ENCODE peak calls at places on chromosomes 16 and 17, in ten cellular contexts. Q, U, R, P, T, W, D, G, J and X are unnamed samples.

GRCh38 chr16:70800306-70800705 is 652 bp downstream of the VAC14 start:
- DNase-seq in Q (no peak), U (no peak), R (no peak), P (no peak), T (no peak), W (no peak), D (no peak), G (no peak), J (no peak), X (no peak)

GRCh38 chr16:51430716-51431369 is 279.8 kb upstream of the SALL1 start:
- DNase-seq in Q (no peak), U (no peak), R (no peak), P (no peak), T (no peak), W (no peak), D (no peak), G (no peak), J (no peak), X (no peak)

GRCh38 chr16:85610059-85610445 is 3.1 kb upstream of the GSE1 start:
- DNase-seq in Q (no peak), U (no peak), R (no peak), P (no peak), T (no peak), W (no peak), D (no peak), G (no peak), J (peak), X (no peak)

GRCh38 chr17:4587803-4588202 is 3.5 kb downstream of the SMTNL2 start:
- DNase-seq in Q (no peak), U (no peak), R (no peak), P (no peak), T (no peak), W (peak), D (peak), G (no peak), J (no peak), X (no peak)

GRCh38 chr17:8005951-8006730 is 3.7 kb downstream of the GUCY2D start:
- DNase-seq in Q (peak), U (no peak), R (no peak), P (no peak), T (no peak), W (no peak), D (no peak), G (no peak), J (no peak), X (no peak)

GRCh38 chr16:8717469-8717868 is 43.1 kb downstream of the ABAT start:
- DNase-seq in Q (no peak), U (no peak), R (no peak), P (no peak), T (no peak), W (no peak), D (no peak), G (no peak), J (no peak), X (no peak)

GRCh38 chr17:31269597-31269996 is 27.4 kb downstream of the OMG start:
- DNase-seq in Q (no peak), U (peak), R (peak), P (peak), T (peak), W (no peak), D (peak), G (peak), J (peak), X (no peak)

GRCh38 chr16:5065813-5066212 is at the start of gene C16orf89:
- DNase-seq in Q (no peak), U (no peak), R (no peak), P (no peak), T (no peak), W (no peak), D (peak), G (no peak), J (no peak), X (no peak)

GRCh38 chr17:33469911-33470310 is 176.8 kb upstream of the ASIC2 start:
- DNase-seq in Q (no peak), U (peak), R (no peak), P (peak), T (peak), W (no peak), D (peak), G (peak), J (peak), X (no peak)

GRCh38 chr17:45001310-45001709 is 33.2 kb upstream of the C1QL1 start:
- DNase-seq in Q (no peak), U (no peak), R (no peak), P (no peak), T (no peak), W (no peak), D (no peak), G (no peak), J (no peak), X (no peak)

GRCh38 chr17:45425125-45425983 is 7.3 kb downstream of the ARHGAP27 start:
- DNase-seq in Q (no peak), U (peak), R (no peak), P (peak), T (peak), W (peak), D (peak), G (peak), J (peak), X (no peak)

GRCh38 chr16:65842067-65842466 is 524.4 kb upstream of the CDH5 start:
- DNase-seq in Q (no peak), U (peak), R (no peak), P (no peak), T (no peak), W (no peak), D (no peak), G (peak), J (peak), X (no peak)

GRCh38 chr17:59440757-59441458 is 109.5 kb downstream of the YPEL2 start:
- DNase-seq in Q (peak), U (peak), R (peak), P (peak), T (peak), W (peak), D (peak), G (peak), J (peak), X (peak)

GRCh38 chr17:49784636-49785035 is 3.8 kb upstream of the KAT7 start:
- DNase-seq in Q (no peak), U (no peak), R (no peak), P (no peak), T (no peak), W (no peak), D (no peak), G (no peak), J (no peak), X (no peak)

GRCh38 chr17:28898261-28898955 is 875 bp upstream of the FLOT2 start:
- DNase-seq in Q (no peak), U (no peak), R (peak), P (no peak), T (no peak), W (no peak), D (no peak), G (no peak), J (no peak), X (no peak)

GRCh38 chr17:82775033-82775823 is 23.4 kb downstream of the TBCD start:
- DNase-seq in Q (no peak), U (peak), R (peak), P (peak), T (peak), W (peak), D (peak), G (peak), J (peak), X (no peak)

GRCh38 chr16:80226499-80226898 is 314.3 kb upstream of the DYNLRB2 start:
- DNase-seq in Q (no peak), U (no peak), R (no peak), P (no peak), T (no peak), W (no peak), D (no peak), G (no peak), J (no peak), X (no peak)
- TF ChIP-seq CTCF in Q (no peak), U (no peak), R (no peak), P (no peak), T (no peak), W (no peak), D (no peak), G (no peak), J (no peak), X (no peak)

DNA sequence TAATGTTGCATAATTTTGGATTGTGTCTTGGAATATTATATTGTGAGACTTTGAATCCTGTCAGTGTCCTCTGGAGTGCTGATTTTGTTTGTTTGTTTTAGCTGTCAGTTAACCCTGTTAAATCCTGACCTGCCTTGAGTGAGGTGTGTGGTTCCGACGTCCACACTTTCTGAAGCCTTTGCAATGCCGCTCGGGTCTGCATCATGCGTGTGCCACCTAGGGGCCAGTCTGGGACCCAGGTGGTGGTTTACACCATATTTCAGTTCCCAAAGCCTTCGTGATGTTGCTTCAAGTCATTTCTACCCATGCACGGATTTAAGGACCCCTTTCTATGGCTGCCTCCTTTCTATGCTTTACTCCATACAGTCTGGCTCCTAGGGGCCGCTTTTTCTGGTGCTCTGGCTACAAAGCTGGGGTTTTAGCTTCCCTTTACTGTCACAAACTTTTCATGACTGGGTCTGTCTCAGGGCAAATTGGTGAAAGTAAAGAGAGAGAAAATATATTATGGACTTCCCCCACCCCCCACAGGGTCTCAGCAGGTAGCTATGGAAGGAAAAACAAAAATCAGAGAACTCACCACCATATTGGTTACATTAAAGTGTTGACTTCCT is 11.4 kb upstream of the OR4D1 start:
- DNase-seq in Q (no peak), U (no peak), R (no peak), P (no peak), T (no peak), W (no peak), D (no peak), G (peak), J (peak), X (no peak)
- TF ChIP-seq CTCF in Q (no peak), U (peak), R (no peak), P (peak), T (peak), W (peak), D (no peak), G (peak), J (peak), X (no peak)

GRCh38 chr17:75064040-75064439 is 17.0 kb downstream of the KCTD2 start:
- DNase-seq in Q (no peak), U (no peak), R (no peak), P (no peak), T (no peak), W (no peak), D (no peak), G (no peak), J (no peak), X (no peak)
- TF ChIP-seq CTCF in Q (no peak), U (no peak), R (no peak), P (no peak), T (no peak), W (no peak), D (no peak), G (no peak), J (no peak), X (no peak)

GRCh38 chr17:63446218-63446980 is at the start of gene CYB561:
- DNase-seq in Q (peak), U (peak), R (peak), P (peak), T (peak), W (peak), D (peak), G (peak), J (peak), X (no peak)
- TF ChIP-seq CTCF in Q (no peak), U (peak), R (peak), P (no peak), T (no peak), W (peak), D (no peak), G (peak), J (no peak), X (peak)

GRCh38 chr17:16999931-17000625 is 28.2 kb upstream of the TNFRSF13B start:
- DNase-seq in Q (no peak), U (no peak), R (no peak), P (no peak), T (no peak), W (peak), D (no peak), G (no peak), J (no peak), X (no peak)

GRCh38 chr17:17001076-17001777 is 29.3 kb upstream of the TNFRSF13B start:
- DNase-seq in Q (no peak), U (no peak), R (no peak), P (no peak), T (no peak), W (peak), D (no peak), G (no peak), J (no peak), X (no peak)

GRCh38 chr17:16995930-16996329 is 24.0 kb upstream of the TNFRSF13B start:
- DNase-seq in Q (no peak), U (no peak), R (no peak), P (no peak), T (no peak), W (no peak), D (no peak), G (no peak), J (no peak), X (no peak)

GRCh38 chr17:16994626-16995025 is 22.7 kb upstream of the TNFRSF13B start:
- DNase-seq in Q (no peak), U (no peak), R (no peak), P (no peak), T (no peak), W (no peak), D (no peak), G (no peak), J (no peak), X (no peak)

GRCh38 chr17:16997514-16998429 is 25.9 kb upstream of the TNFRSF13B start:
- DNase-seq in Q (no peak), U (no peak), R (peak), P (no peak), T (peak), W (no peak), D (no peak), G (no peak), J (no peak), X (no peak)
- TF ChIP-seq CTCF in Q (no peak), U (peak), R (no peak), P (no peak), T (peak), W (no peak), D (peak), G (no peak), J (no peak), X (no peak)

GRCh38 chr16:35744716-35745115 is 2285.3 kb downstream of the TP53TG3F start:
- DNase-seq in Q (no peak), U (no peak), R (no peak), P (no peak), T (no peak), W (no peak), D (no peak), G (peak), J (peak), X (no peak)

GRCh38 chr16:35745191-35745590 is 2285.8 kb downstream of the TP53TG3F start:
- DNase-seq in Q (peak), U (no peak), R (peak), P (no peak), T (no peak), W (no peak), D (no peak), G (no peak), J (no peak), X (no peak)

GRCh38 chr16:35746963-35747657 is 2287.7 kb downstream of the TP53TG3F start:
- DNase-seq in Q (peak), U (no peak), R (peak), P (no peak), T (no peak), W (no peak), D (no peak), G (no peak), J (no peak), X (no peak)

GRCh38 chr16:35746281-35746962 is 2287.0 kb downstream of the TP53TG3F start:
- DNase-seq in Q (peak), U (no peak), R (peak), P (no peak), T (no peak), W (no peak), D (no peak), G (no peak), J (no peak), X (no peak)

DNA sequence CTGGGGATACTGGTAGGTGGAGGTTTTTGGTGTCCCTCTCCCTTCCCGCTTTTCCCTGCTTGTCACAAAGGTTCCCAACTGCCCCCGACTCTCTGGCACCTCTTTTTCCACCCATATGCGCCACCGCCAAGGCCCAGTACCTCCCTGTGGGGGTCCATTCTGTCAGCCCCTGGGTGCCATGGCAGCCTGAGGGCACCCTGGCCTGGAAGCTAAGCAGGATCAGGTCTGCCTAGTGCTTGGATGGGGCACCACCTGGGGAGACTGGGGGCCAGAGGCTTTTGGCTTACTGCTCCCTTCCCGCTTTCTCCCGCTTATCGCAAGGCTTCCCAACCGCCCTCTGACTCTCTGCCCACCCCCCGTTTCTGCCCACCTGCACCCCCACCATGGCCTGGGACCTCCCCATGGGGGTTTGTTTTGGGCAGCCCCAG is 2286.4 kb downstream of the TP53TG3F start:
- DNase-seq in Q (peak), U (no peak), R (peak), P (no peak), T (no peak), W (no peak), D (no peak), G (no peak), J (no peak), X (no peak)
- TF ChIP-seq CTCF in Q (no peak), U (no peak), R (no peak), P (no peak), T (no peak), W (no peak), D (no peak), G (no peak), J (no peak), X (no peak)